ENCODE peak calls at places on chromosomes 13 and 19, in nine cellular contexts. M is lower lobe of right lung; I is lower leg skin; O is activated effector memory CD4-positive, alpha-beta T cell treated with anti-CD3 and anti-CD28 coated beads, Interleukin-2, amount 50 U/mL, for 16 hours; C is NB4; Q is body of pancreas; G is dorsolateral prefrontal cortex; N is H7; H is mucosa of gallbladder. K is an unnamed sample.

GRCh38 chr13:59318320-59318930 is 845.3 kb downstream of the DIAPH3 start:
- DNase-seq in M (no peak), I (peak; percentile 88), O (peak; percentile 72), C (peak; percentile 62), Q (peak; percentile 83), G (peak; percentile 53), N (peak; percentile 54), H (peak; percentile 80), K (peak; percentile 28)

GRCh38 chr13:110259651-110260050 is 47.3 kb downstream of the COL4A1 start:
- DNase-seq in M (no peak), I (peak; percentile 21), O (no peak), C (no peak), Q (no peak), G (no peak), N (no peak), H (no peak), K (no peak)

GRCh38 chr13:30194906-30195305 is 112.4 kb downstream of the KATNAL1 start:
- DNase-seq in M (no peak), I (no peak), O (no peak), C (no peak), Q (no peak), G (no peak), N (no peak), H (no peak), K (no peak)

GRCh38 chr19:14367016-14367415 is 14.2 kb upstream of the ADGRE5 start:
- DNase-seq in M (no peak), I (no peak), O (no peak), C (no peak), Q (no peak), G (no peak), N (no peak), H (no peak), K (no peak)

GRCh38 chr19:5070390-5070789 is 101.5 kb downstream of the KDM4B start:
- DNase-seq in M (no peak), I (no peak), O (no peak), C (no peak), Q (no peak), G (no peak), N (no peak), H (no peak), K (no peak)

GRCh38 chr19:52735734-52736133 is 890 bp upstream of the ZNF611 start:
- DNase-seq in M (peak; percentile 83), I (peak; percentile 87), O (no peak), C (no peak), Q (peak; percentile 55), G (no peak), N (peak; percentile 79), H (peak; percentile 69), K (no peak)

GRCh38 chr19:11091343-11092153 is 2.3 kb downstream of the LDLR start:
- DNase-seq in M (peak; percentile 53), I (peak; percentile 94), O (peak; percentile 85), C (peak; percentile 84), Q (peak; percentile 85), G (no peak), N (peak; percentile 39), H (peak; percentile 38), K (no peak)

GRCh38 chr19:4393947-4394590 is 6.3 kb downstream of the SH3GL1 start:
- DNase-seq in M (no peak), I (no peak), O (no peak), C (no peak), Q (no peak), G (no peak), N (peak; percentile 51), H (no peak), K (no peak)

GRCh38 chr19:47419037-47419783 is at the start of gene MEIS3:
- DNase-seq in M (no peak), I (no peak), O (no peak), C (peak; percentile 66), Q (no peak), G (no peak), N (peak; percentile 84), H (no peak), K (no peak)

GRCh38 chr13:75566658-75567057 is 17.1 kb downstream of the UCHL3 start:
- DNase-seq in M (no peak), I (no peak), O (no peak), C (peak; percentile 15), Q (no peak), G (no peak), N (no peak), H (no peak), K (no peak)

GRCh38 chr19:48681127-48681470 is 8.3 kb upstream of the NTN5 start:
- DNase-seq in M (no peak), I (no peak), O (no peak), C (peak; percentile 96), Q (no peak), G (no peak), N (peak; percentile 25), H (no peak), K (no peak)

GRCh38 chr13:109145631-109146030 is 516.2 kb downstream of the MYO16 start:
- DNase-seq in M (no peak), I (no peak), O (no peak), C (peak; percentile 82), Q (peak; percentile 57), G (no peak), N (peak; percentile 67), H (peak; percentile 48), K (no peak)

GRCh38 chr13:114124486-114124885 is 7.9 kb downstream of the RASA3 start:
- DNase-seq in M (no peak), I (no peak), O (no peak), C (no peak), Q (no peak), G (no peak), N (no peak), H (no peak), K (no peak)

GRCh38 chr13:80214521-80214941 is 126.4 kb downstream of the SPRY2 start:
- DNase-seq in M (no peak), I (no peak), O (no peak), C (no peak), Q (no peak), G (no peak), N (no peak), H (no peak), K (no peak)

GRCh38 chr13:99227909-99228688 is 27.4 kb downstream of the UBAC2 start:
- DNase-seq in M (no peak), I (no peak), O (no peak), C (peak; percentile 84), Q (peak; percentile 52), G (no peak), N (no peak), H (no peak), K (no peak)

GRCh38 chr13:105655046-105655445 is 880.4 kb downstream of the EFNB2 start:
- DNase-seq in M (no peak), I (no peak), O (no peak), C (no peak), Q (no peak), G (no peak), N (no peak), H (no peak), K (no peak)

GRCh38 chr19:3459322-3459881 is 20.9 kb downstream of the SMIM24 start:
- DNase-seq in M (peak; percentile 79), I (peak; percentile 95), O (no peak), C (no peak), Q (peak; percentile 89), G (peak; percentile 36), N (peak; percentile 86), H (peak; percentile 89), K (no peak)

K was measured in stimulated activated naive B cell treated with anti-CD40 and anti-IgM and Interleukin-4, amounts not matched to agents 10 μg/mL and 1 μg/mL and 100 μg/mL, for 72 hours.